ENCODE peak calls at places on chromosome 16, in seven cellular contexts. R is ovary, V is body of pancreas, H is breast epithelium, K is heart left ventricle, P is heart right ventricle, T is psoas muscle. U is an unnamed sample. For H3K36me3, the result is how much of the 10 kb centered on the place peaks cover.

GRCh38 chr16:27428035-27428785 is 26.2 kb downstream of the IL21R start:
- DNase-seq in R (no peak), V (no peak), H (no peak), K (no peak), P (peak), T (no peak), U (peak)

GRCh38 chr16:49745434-49745833 is 110.5 kb downstream of the ZNF423 start:
- DNase-seq in R (no peak), V (no peak), H (no peak), K (no peak), P (no peak), T (no peak), U (no peak)

GRCh38 chr16:86777098-86777946 is 199.0 kb downstream of the FOXL1 start:
- DNase-seq in R (no peak), V (no peak), H (no peak), K (no peak), P (no peak), T (no peak), U (no peak)

GRCh38 chr16:30351586-30352419 is 3.3 kb downstream of the CD2BP2 start:
- DNase-seq in R (peak), V (peak), H (peak), K (peak), P (peak), T (peak), U (peak)

GRCh38 chr16:31112711-31113419 is 4.6 kb upstream of the KAT8 start:
- DNase-seq in R (no peak), V (no peak), H (no peak), K (peak), P (no peak), T (no peak), U (no peak)

GRCh38 chr16:15665107-15665506 is 15.1 kb downstream of the NDE1 start:
- DNase-seq in R (no peak), V (no peak), H (no peak), K (no peak), P (no peak), T (no peak), U (no peak)

GRCh38 chr16:77782694-77783093 is 5.7 kb upstream of the VAT1L start:
- DNase-seq in R (no peak), V (no peak), H (no peak), K (no peak), P (no peak), T (no peak), U (no peak)

GRCh38 chr16:15398618-15399316 is 3.2 kb downstream of the MPV17L start:
- DNase-seq in R (no peak), V (peak), H (no peak), K (no peak), P (no peak), T (no peak), U (no peak)

GRCh38 chr16:68972008-68972407 is 128.7 kb downstream of the TANGO6 start:
- DNase-seq in R (no peak), V (no peak), H (no peak), K (no peak), P (no peak), T (no peak), U (no peak)

GRCh38 chr16:85759136-85759535 is 8.2 kb upstream of the C16orf74 start:
- DNase-seq in R (no peak), V (no peak), H (no peak), K (peak), P (no peak), T (no peak), U (no peak)

GRCh38 chr16:72938426-72939164 is 109.3 kb downstream of the ZFHX3 start:
- DNase-seq in R (peak), V (peak), H (peak), K (peak), P (peak), T (peak), U (peak)

GRCh38 chr16:19071811-19072777 is 4.7 kb downstream of the COQ7 start:
- DNase-seq in R (no peak), V (peak), H (no peak), K (peak), P (peak), T (peak), U (peak)

DNA sequence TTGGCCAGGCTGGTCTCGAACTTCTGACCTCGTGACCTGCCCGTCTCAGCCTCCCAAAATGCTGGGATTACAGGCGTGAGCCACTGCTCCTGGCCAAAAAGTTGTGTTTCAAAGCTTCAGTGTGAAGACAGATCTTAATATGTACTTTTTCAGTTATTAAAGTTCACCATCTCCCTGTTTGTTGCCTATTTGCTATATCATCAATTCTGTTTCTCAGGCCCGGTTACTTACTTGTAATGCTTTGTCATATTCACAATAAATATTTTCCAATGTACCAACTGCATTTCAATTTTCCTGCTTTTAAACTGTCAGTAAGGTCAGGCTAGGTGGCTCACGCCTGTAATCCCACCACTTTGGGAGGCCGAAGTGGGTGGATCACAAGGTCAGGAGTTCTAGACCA is 22.5 kb downstream of the FANCA start:
- DNase-seq in R (no peak), V (no peak), H (no peak), K (no peak), P (no peak), T (no peak), U (no peak)
- H3K36me3 ChIP-seq in R (under half), V (under half), H (under half), K (under half), P (under half), T (under half), U (under half)

GRCh38 chr16:55501549-55502322 is 7.1 kb upstream of the LPCAT2 start:
- DNase-seq in R (no peak), V (no peak), H (no peak), K (no peak), P (no peak), T (no peak), U (no peak)
- TF ChIP-seq CTCF in R (no peak), V (no peak), H (no peak), K (peak), P (no peak), T (no peak), U (no peak)

GRCh38 chr16:67432491-67432890 is 1.6 kb downstream of the HSD11B2 start:
- DNase-seq in R (no peak), V (no peak), H (no peak), K (no peak), P (no peak), T (no peak), U (no peak)
- H3K27ac ChIP-seq in R (no peak), V (no peak), H (peak), K (no peak), P (no peak), T (no peak), U (no peak)

GRCh38 chr16:84425696-84426095 is 57.4 kb downstream of the ATP2C2 start:
- DNase-seq in R (no peak), V (no peak), H (no peak), K (no peak), P (no peak), T (no peak), U (no peak)

GRCh38 chr16:84421938-84422220 is 53.5 kb downstream of the ATP2C2 start:
- DNase-seq in R (no peak), V (no peak), H (no peak), K (no peak), P (no peak), T (no peak), U (no peak)

GRCh38 chr16:84421081-84421937 is 53.0 kb downstream of the ATP2C2 start:
- DNase-seq in R (no peak), V (no peak), H (no peak), K (no peak), P (no peak), T (no peak), U (no peak)

GRCh38 chr16:84426804-84427203 is 58.5 kb downstream of the ATP2C2 start:
- DNase-seq in R (no peak), V (no peak), H (no peak), K (no peak), P (no peak), T (no peak), U (no peak)

DNA sequence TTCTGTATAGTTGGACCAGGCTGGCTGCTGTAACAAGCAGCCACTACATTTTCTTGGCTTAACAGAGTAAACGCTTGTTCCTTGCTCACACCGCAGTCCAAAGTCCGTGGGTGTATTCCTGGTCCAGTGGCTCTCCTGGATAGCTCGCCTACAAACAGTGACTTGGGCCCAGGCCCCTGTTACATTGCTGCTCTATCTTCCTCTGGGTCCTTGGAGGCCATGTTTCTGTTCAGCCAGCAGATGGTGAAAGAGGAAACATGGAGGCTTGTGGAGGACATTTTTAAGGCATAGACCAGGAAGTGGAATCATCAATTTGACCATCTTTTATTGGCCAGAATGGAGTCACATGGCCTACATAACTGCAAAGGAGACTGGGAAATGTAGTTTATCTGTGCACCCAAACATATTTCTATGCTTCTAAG is 55.1 kb downstream of the ATP2C2 start:
- DNase-seq in R (no peak), V (no peak), H (no peak), K (no peak), P (no peak), T (no peak), U (no peak)
- H3K36me3 ChIP-seq in R (under half), V (under half), H (under half), K (under half), P (under half), T (under half), U (under half)

GRCh38 chr16:57517397-57518367 is 18.7 kb downstream of the CCDC102A start:
- DNase-seq in R (no peak), V (no peak), H (no peak), K (no peak), P (no peak), T (no peak), U (no peak)

GRCh38 chr16:57518922-57519321 is 17.4 kb downstream of the CCDC102A start:
- DNase-seq in R (no peak), V (no peak), H (no peak), K (no peak), P (no peak), T (no peak), U (no peak)

GRCh38 chr16:57519796-57520360 is 16.5 kb downstream of the CCDC102A start:
- DNase-seq in R (peak), V (peak), H (peak), K (peak), P (peak), T (peak), U (peak)

GRCh38 chr16:57516773-57517172 is 19.6 kb downstream of the CCDC102A start:
- DNase-seq in R (no peak), V (no peak), H (no peak), K (no peak), P (no peak), T (no peak), U (no peak)

DNA sequence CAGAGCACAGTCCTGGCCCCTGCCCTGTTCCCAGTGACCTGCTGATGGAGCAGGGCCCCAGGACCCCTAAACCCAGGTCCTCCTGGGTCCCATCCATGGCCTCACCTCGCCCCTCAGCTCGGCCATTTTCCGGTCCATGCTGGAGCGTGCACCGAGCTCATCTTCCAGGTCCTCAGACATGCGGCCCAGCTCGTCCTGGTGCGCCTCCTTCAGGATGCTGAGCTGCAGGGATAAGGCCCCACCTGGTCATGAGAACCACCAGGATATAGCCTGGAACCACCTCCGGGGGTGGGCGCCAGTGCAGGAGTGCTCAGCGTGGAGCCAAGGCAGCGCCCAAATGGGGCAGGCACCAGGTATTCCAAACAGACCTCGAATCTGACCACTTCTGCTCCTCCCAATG is 17.9 kb downstream of the CCDC102A start:
- DNase-seq in R (no peak), V (no peak), H (no peak), K (no peak), P (no peak), T (no peak), U (no peak)
- TF ChIP-seq CTCF in R (no peak), V (no peak), H (no peak), K (no peak), P (no peak), T (no peak), U (no peak)

GRCh38 chr16:83942815-83943515 is 10.1 kb upstream of the OSGIN1 start:
- DNase-seq in R (no peak), V (no peak), H (no peak), K (no peak), P (no peak), T (no peak), U (no peak)
- H3K27ac ChIP-seq in R (no peak), V (no peak), H (no peak), K (no peak), P (no peak), T (no peak), U (no peak)

DNA sequence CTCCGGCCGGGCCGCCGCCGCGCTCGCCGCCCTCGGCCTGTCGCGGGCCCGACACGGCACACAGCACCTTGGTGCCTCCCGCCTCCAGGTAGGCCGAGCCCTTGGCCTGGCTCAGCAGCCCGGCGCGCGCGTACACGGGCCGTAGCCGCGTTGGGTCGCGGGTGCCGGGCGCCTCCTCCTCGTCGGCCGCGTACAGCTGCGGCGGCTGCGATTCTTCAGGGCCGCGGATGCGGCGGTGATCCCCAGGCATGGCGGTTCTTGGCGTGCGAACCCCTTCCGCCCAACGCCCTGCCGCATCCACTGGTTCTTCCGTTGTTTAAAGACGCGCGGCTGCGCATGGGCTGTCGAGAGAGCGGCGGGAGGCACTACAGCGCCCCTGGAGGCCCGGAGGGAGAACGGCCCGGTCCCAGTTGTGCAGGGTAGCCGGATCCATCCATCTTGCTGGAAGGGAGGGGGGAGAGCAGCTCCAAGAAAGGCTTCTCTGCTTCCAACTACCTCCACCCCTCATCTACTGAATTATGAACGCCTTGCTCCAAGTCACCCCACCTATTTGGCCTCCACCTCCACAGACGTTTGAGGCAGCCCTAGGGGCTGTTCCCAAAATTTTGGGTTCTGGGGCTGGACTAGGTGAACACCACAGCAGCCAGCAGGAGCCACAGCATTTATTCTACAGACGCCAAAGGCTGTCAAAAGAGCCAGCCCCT is at the start of gene EXOSC6:
- DNase-seq in R (peak), V (peak), H (peak), K (peak), P (peak), T (peak), U (peak)
- H3K36me3 ChIP-seq in R (under half), V (under half), H (under half), K (half or more), P (under half), T (under half), U (under half)

GRCh38 chr16:24309222-24309905 is 53.2 kb downstream of the CACNG3 start:
- DNase-seq in R (no peak), V (peak), H (no peak), K (no peak), P (no peak), T (no peak), U (no peak)
- TF ChIP-seq CTCF in R (no peak), V (no peak), H (no peak), K (no peak), P (no peak), T (no peak), U (no peak)

GRCh38 chr16:4263504-4264436 is 9.1 kb downstream of the TFAP4 start:
- DNase-seq in R (peak), V (peak), H (no peak), K (peak), P (peak), T (peak), U (peak)
- H3K27ac ChIP-seq in R (peak), V (no peak), H (peak), K (peak), P (peak), T (no peak), U (peak)